ENCODE peak calls at places on chromosome 5, in five cellular contexts. P is AG20443; W is activated T-cell treated with anti-CD3 and anti-CD28 coated beads, Interleukin-2, amount 50 U/mL, for 72 hours; L is activated naive CD4-positive, alpha-beta T cell treated with anti-CD3 and anti-CD28 coated beads, Interleukin-2, amount 50 U/mL, for 72 hours; M is mesendoderm. Q is an unnamed sample.

GRCh38 chr5:83031391-83031790 is 45.8 kb downstream of the TMEM167A start:
- DNase-seq in P (peak), W (no peak), L (no peak), M (no peak), Q (no peak)

GRCh38 chr5:125696762-125697161 is 726.4 kb upstream of the GRAMD2B start:
- DNase-seq in P (peak), W (no peak), L (no peak), M (no peak), Q (no peak)

GRCh38 chr5:124504081-124504916 is 242.1 kb downstream of the ZNF608 start:
- DNase-seq in P (no peak), W (no peak), L (no peak), M (peak), Q (no peak)

GRCh38 chr5:135545115-135545514 is 9.4 kb upstream of the NEUROG1 start:
- DNase-seq in P (no peak), W (no peak), L (no peak), M (peak), Q (no peak)

GRCh38 chr5:2179861-2180260 is 297.1 kb upstream of the IRX4 start:
- DNase-seq in P (no peak), W (no peak), L (no peak), M (no peak), Q (no peak)

GRCh38 chr5:138819065-138819464 is 56.1 kb downstream of the LRRTM2 start:
- DNase-seq in P (no peak), W (no peak), L (no peak), M (no peak), Q (no peak)

GRCh38 chr5:61029456-61030162 is 84.6 kb downstream of the NDUFAF2 start:
- DNase-seq in P (no peak), W (no peak), L (no peak), M (no peak), Q (no peak)

GRCh38 chr5:64665243-64665642 is 25.1 kb upstream of the SHISAL2B start:
- DNase-seq in P (no peak), W (no peak), L (no peak), M (peak), Q (no peak)

GRCh38 chr5:172113036-172113435 is 75.0 kb downstream of the STK10 start:
- DNase-seq in P (no peak), W (peak), L (peak), M (no peak), Q (peak)

GRCh38 chr5:19988447-19988846 is 447 bp upstream of the CDH18 start:
- DNase-seq in P (no peak), W (no peak), L (no peak), M (no peak), Q (no peak)

GRCh38 chr5:143806568-143806967 is 5.4 kb upstream of the HMHB1 start:
- DNase-seq in P (no peak), W (no peak), L (no peak), M (no peak), Q (no peak)

GRCh38 chr5:54171645-54172384 is 138.6 kb downstream of the ARL15 start:
- DNase-seq in P (no peak), W (no peak), L (no peak), M (no peak), Q (peak)

GRCh38 chr5:38226091-38226490 is 32.3 kb upstream of the EGFLAM start:
- DNase-seq in P (no peak), W (no peak), L (no peak), M (no peak), Q (no peak)

GRCh38 chr5:171418982-171419662 is at the start of gene FGF18:
- DNase-seq in P (peak), W (peak), L (peak), M (peak), Q (peak)

GRCh38 chr5:15384176-15384575 is 115.8 kb upstream of the FBXL7 start:
- DNase-seq in P (no peak), W (no peak), L (no peak), M (peak), Q (no peak)

GRCh38 chr5:54915466-54916027 is 69.8 kb downstream of the ESM1 start:
- DNase-seq in P (no peak), W (no peak), L (no peak), M (no peak), Q (no peak)

Q was measured in KBM-7.